ENCODE peak calls at places on chromosome 4, in four cellular contexts. S, N, Y and H are unnamed samples.

GRCh38 chr4:55625835-55626234 is 10.3 kb downstream of the NMU start:
- DNase-seq in Y (no peak), N (no peak), S (no peak), H (no peak)

GRCh38 chr4:186029731-186030421 is 39.1 kb upstream of the TLR3 start:
- DNase-seq in Y (peak), S (peak), N (no peak), H (no peak)

GRCh38 chr4:155604718-155605601 is 61.7 kb upstream of the GUCY1A1 start:
- DNase-seq in Y (no peak), S (peak), N (no peak), H (no peak)

GRCh38 chr4:42995343-42995944 is 102.9 kb downstream of the GRXCR1 start:
- DNase-seq in S (peak), N (no peak), Y (peak), H (no peak)

GRCh38 chr4:156298230-156298629 is 344.6 kb upstream of the CTSO start:
- DNase-seq in Y (peak), N (no peak), S (peak), H (no peak)

GRCh38 chr4:168877779-168878491 is 132.1 kb downstream of the CBR4 start:
- DNase-seq in S (no peak), Y (peak), N (peak), H (no peak)

GRCh38 chr4:90445380-90445779 is 318.2 kb downstream of the CCSER1 start:
- DNase-seq in S (no peak), Y (no peak), N (no peak), H (no peak)

GRCh38 chr4:336099-336892 is 1.3 kb upstream of the ZNF141 start:
- DNase-seq in Y (peak), N (peak), S (no peak), H (no peak)

GRCh38 chr4:42371306-42372063 is 25.8 kb upstream of the SHISA3 start:
- DNase-seq in S (peak), Y (peak), N (no peak), H (no peak)

GRCh38 chr4:119310826-119311225 is 11.1 kb downstream of the FABP2 start:
- DNase-seq in N (no peak), Y (no peak), S (peak), H (no peak)

GRCh38 chr4:165631208-165631894 is 241.7 kb upstream of the TLL1 start:
- DNase-seq in N (no peak), S (no peak), Y (no peak), H (no peak)

GRCh38 chr4:109820563-109820962 is 5.0 kb downstream of the GAR1 start:
- DNase-seq in Y (no peak), S (no peak), N (no peak), H (no peak)

GRCh38 chr4:20323991-20324390 is 72.3 kb downstream of the SLIT2 start:
- DNase-seq in N (no peak), Y (peak), S (peak), H (no peak)

GRCh38 chr4:164807611-164808010 is 53.7 kb downstream of the SMIM31 start:
- DNase-seq in Y (peak), S (no peak), N (peak), H (no peak)

GRCh38 chr4:6062133-6062532 is 43.9 kb upstream of the C4orf50 start:
- DNase-seq in S (no peak), N (no peak), Y (no peak), H (no peak)

GRCh38 chr4:95124906-95125504 is 367.2 kb downstream of the BMPR1B start:
- DNase-seq in Y (peak), S (peak), N (peak), H (no peak)

GRCh38 chr4:123468479-123469031 is 72.0 kb downstream of the SPRY1 start:
- DNase-seq in N (no peak), S (no peak), Y (no peak), H (no peak)

GRCh38 chr4:743463-744211 is 38.0 kb downstream of the PCGF3 start:
- DNase-seq in N (no peak), S (peak), Y (no peak), H (no peak)

GRCh38 chr4:4387531-4388311 is 819 bp downstream of the NSG1 start:
- DNase-seq in S (no peak), N (no peak), Y (no peak), H (no peak)

GRCh38 chr4:75698162-75698962 is 25.2 kb upstream of the G3BP2 start:
- DNase-seq in S (no peak), Y (peak), N (no peak), H (no peak)

GRCh38 chr4:89277412-89277811 is 30.2 kb downstream of the GPRIN3 start:
- DNase-seq in Y (no peak), S (no peak), N (no peak), H (no peak)

GRCh38 chr4:180169966-180170365 is 2073.2 kb upstream of the TENM3 start:
- DNase-seq in N (no peak), S (no peak), Y (no peak), H (no peak)

GRCh38 chr4:128913228-128913627 is 103.7 kb downstream of the JADE1 start:
- DNase-seq in Y (no peak), N (no peak), S (no peak), H (no peak)

GRCh38 chr4:176436500-176436973 is 116.8 kb downstream of the SPCS3 start:
- DNase-seq in Y (peak), N (no peak), S (peak), H (no peak)

GRCh38 chr4:94766856-94767255 is 9.1 kb downstream of the BMPR1B start:
- DNase-seq in S (peak), Y (peak), N (no peak), H (no peak)

GRCh38 chr4:86977621-86978184 is 42.9 kb downstream of the AFF1 start:
- DNase-seq in Y (no peak), N (no peak), S (peak), H (no peak)

GRCh38 chr4:69075061-69075792 is 21.0 kb upstream of the UGT2B7 start:
- DNase-seq in S (peak), Y (no peak), N (no peak), H (no peak)

GRCh38 chr4:104719539-104720230 is 225.0 kb upstream of the CXXC4 start:
- DNase-seq in Y (no peak), N (no peak), S (no peak), H (no peak)

GRCh38 chr4:104722467-104722866 is 227.8 kb upstream of the CXXC4 start:
- DNase-seq in S (no peak), N (no peak), Y (no peak), H (no peak)

DNA sequence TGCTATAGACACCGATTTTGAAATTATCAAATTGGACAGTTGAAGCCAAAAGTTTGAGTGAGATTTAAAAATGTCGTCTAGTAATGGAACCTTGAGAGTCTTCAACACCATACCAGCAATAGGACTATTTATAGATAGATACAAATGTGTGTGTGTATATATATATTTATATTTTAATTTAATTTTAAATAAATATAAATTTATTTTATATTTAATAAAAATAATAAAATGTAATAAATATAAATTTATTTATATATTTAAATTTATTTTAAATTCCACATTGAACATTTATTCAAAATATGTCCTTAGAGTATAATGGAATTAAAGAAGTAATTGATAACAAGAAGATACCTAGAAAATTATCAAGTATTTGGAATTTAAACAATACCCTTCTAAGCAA is 221.9 kb upstream of the CXXC4 start:
- DNase-seq in N (no peak), S (no peak), Y (no peak), H (no peak)
- H3K56ac ChIP-seq in N (no peak), S (no peak), Y (no peak), H (no peak)

GRCh38 chr4:67131224-67131623 is 414.1 kb downstream of the CENPC start:
- DNase-seq in Y (no peak), N (no peak), S (no peak), H (no peak)
- H3K56ac ChIP-seq in Y (no peak), N (no peak), S (no peak), H (no peak)

DNA sequence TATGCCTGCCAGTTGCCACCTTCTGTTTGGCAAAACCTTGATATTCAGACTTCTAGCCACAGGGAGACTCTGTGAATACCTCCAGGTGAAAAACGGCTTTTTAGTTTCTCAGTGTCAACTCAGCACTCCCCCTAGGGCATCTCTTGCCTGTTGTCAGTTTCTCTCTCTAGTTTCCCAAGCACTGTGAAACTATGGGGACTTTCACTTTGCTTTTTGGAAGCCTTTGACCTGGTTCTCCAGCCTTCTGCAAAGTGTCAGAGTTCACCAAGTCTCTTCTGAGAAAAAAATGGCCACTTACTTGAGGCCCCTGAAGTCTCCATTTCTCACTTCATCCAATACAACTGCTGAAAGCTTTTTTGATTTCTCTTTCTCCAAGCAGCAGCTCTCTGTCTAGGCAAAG is 521.5 kb downstream of the INPP4B start:
- DNase-seq in N (no peak), Y (peak), S (no peak), H (no peak)
- H3K56ac ChIP-seq in N (no peak), Y (no peak), S (no peak), H (no peak)

DNA sequence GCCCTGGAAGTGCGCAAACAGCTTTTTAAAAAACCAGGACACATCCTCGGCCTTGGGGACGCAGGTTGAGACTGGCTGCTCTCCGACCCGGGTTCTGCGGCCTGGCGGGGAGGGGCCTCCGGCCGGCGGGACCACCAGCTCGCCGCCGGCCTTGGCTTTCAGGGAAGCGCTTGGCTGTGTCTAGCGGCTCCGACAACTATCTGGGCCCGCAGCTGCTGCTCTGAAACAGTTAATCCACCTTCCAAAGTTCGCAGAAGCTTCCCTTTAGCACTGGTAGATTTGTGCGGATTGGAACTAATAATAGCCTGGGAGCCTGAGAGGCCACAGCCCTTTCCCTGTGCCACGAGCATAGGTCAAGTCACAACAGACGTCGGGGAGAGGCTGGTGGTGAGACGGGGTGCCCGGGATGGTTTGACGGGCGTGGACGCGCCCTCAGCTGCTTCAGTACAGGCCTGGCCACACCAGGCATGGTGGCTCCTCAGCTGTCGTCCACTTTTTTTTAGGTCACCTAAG is 1.2 kb upstream of the SEL1L3 start:
- DNase-seq in S (no peak), Y (peak), N (peak), H (no peak)
- H3K56ac ChIP-seq in S (no peak), Y (peak), N (no peak), H (peak)

GRCh38 chr4:67103001-67103737 is 442.1 kb downstream of the CENPC start:
- DNase-seq in Y (peak), S (no peak), N (no peak), H (no peak)
- H3K56ac ChIP-seq in Y (no peak), S (no peak), N (no peak), H (no peak)

GRCh38 chr4:116110713-116111112 is 974.7 kb downstream of the TRAM1L1 start:
- DNase-seq in S (no peak), N (no peak), Y (no peak), H (no peak)
- H3K56ac ChIP-seq in S (no peak), N (no peak), Y (no peak), H (no peak)

GRCh38 chr4:182698212-182698611 is 219.0 kb downstream of the DCTD start:
- DNase-seq in S (peak), N (no peak), Y (peak), H (no peak)
- H3K56ac ChIP-seq in S (no peak), N (no peak), Y (no peak), H (no peak)

GRCh38 chr4:8639021-8639420 is 46.5 kb downstream of the CPZ start:
- DNase-seq in N (no peak), S (no peak), Y (no peak), H (no peak)
- H3K56ac ChIP-seq in N (no peak), S (no peak), Y (no peak), H (no peak)

DNA sequence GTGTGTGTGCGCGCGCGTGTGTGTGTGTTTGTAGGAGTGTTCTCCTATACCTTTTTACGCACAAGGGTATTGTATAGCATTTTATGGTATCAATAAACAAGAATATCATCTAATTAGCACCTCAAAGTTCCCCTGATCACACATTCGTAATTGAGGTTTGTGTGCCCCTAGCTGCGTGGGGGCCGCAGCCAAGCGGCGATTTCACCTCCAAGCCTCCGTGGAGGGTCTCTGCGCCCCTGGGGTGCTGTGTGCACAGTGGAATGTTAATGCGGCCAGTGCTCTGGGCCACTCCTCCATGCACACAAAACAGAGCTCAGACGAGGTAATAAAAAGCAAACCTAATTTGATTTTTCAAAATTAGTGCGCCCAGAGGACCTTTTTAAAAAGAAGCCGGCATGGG is 110.4 kb downstream of the SORCS2 start:
- DNase-seq in Y (no peak), N (no peak), S (no peak), H (no peak)
- H3K56ac ChIP-seq in Y (no peak), N (no peak), S (no peak), H (no peak)